ENCODE peak calls at places on chromosomes 4 and X, in four cellular contexts. Y, G, I and E are unnamed samples.

GRCh38 chrX:2638279-2638678 is 52.8 kb upstream of the CD99 start:
- DNase-seq in Y (no peak), G (no peak), I (no peak), E (no peak)

GRCh38 chrX:130125090-130125489 is 14.8 kb upstream of the ELF4 start:
- DNase-seq in Y (no peak), G (no peak), I (peak), E (no peak)

GRCh38 chr4:77921701-77922100 is 59.1 kb downstream of the MRPL1 start:
- DNase-seq in Y (no peak), G (no peak), I (no peak), E (no peak)

GRCh38 chrX:32153586-32153985 is 1057.8 kb downstream of the DMD start:
- DNase-seq in Y (no peak), G (no peak), I (no peak), E (no peak)

GRCh38 chr4:83255584-83255983 is 29.0 kb downstream of the COQ2 start:
- DNase-seq in Y (no peak), G (no peak), I (no peak), E (no peak)

GRCh38 chr4:110869862-110870577 is 247.1 kb upstream of the PITX2 start:
- DNase-seq in Y (no peak), G (no peak), I (no peak), E (no peak)

GRCh38 chr4:38080575-38080974 is 120.4 kb downstream of the PTTG2 start:
- DNase-seq in Y (no peak), G (no peak), I (no peak), E (no peak)

GRCh38 chrX:8737883-8738282 is 5.9 kb upstream of the ANOS1 start:
- DNase-seq in Y (no peak), G (no peak), I (no peak), E (no peak)

GRCh38 chr4:47483722-47484121 is 1.4 kb upstream of the ATP10D start:
- DNase-seq in Y (no peak), G (no peak), I (no peak), E (no peak)

GRCh38 chrX:53287493-53288138 is 6.2 kb upstream of the IQSEC2 start:
- DNase-seq in Y (no peak), G (peak), I (peak), E (no peak)

GRCh38 chrX:97310373-97310772 is 426.7 kb downstream of the RPA4 start:
- DNase-seq in Y (no peak), G (no peak), I (no peak), E (no peak)

GRCh38 chrX:152025656-152026440 is 51.4 kb upstream of the GABRE start:
- DNase-seq in Y (no peak), G (no peak), I (no peak), E (no peak)